ENCODE peak calls at places on chromosomes 7 and 10, in eight cellular contexts. U is Calu3, R is astrocyte of the cerebellum, W is SW480, C is fibroblast of mammary gland, K is dorsolateral prefrontal cortex, F is LoVo, H is suprapubic skin. L is an unnamed sample.

GRCh38 chr10:32938554-32939061 is 19.4 kb downstream of the ITGB1 start:
- DNase-seq in R (no peak), U (peak), C (no peak), W (no peak), F (no peak), K (peak), H (no peak), L (peak)

GRCh38 chr7:46191776-46192175 is 270.7 kb upstream of the IGFBP3 start:
- DNase-seq in C (no peak), F (no peak), H (no peak), R (peak), K (no peak), U (no peak), W (no peak), L (peak)

GRCh38 chr7:131249003-131249402 is 78.7 kb upstream of the MKLN1 start:
- DNase-seq in R (peak), U (peak), F (peak), H (peak), C (peak), W (peak), K (no peak), L (peak)

GRCh38 chr10:88239212-88239611 is 343.9 kb downstream of the RNLS start:
- DNase-seq in F (no peak), R (no peak), U (no peak), W (no peak), H (no peak), K (no peak), C (no peak), L (no peak)

GRCh38 chr10:70197235-70197952 is 27.1 kb upstream of the SAR1A start:
- DNase-seq in U (no peak), R (no peak), W (no peak), C (no peak), F (no peak), H (no peak), K (no peak), L (no peak)

GRCh38 chr7:128343554-128344430 is at the start of gene RBM28:
- DNase-seq in U (peak), F (peak), R (peak), K (peak), C (peak), H (peak), W (peak), L (peak)

GRCh38 chr7:70788276-70788675 is 343.7 kb upstream of the GALNT17 start:
- DNase-seq in K (no peak), R (no peak), H (no peak), W (no peak), U (no peak), C (no peak), F (no peak), L (peak)

GRCh38 chr7:100865372-100865911 is 1.7 kb upstream of the TRIP6 start:
- DNase-seq in U (peak), R (peak), H (no peak), W (peak), K (no peak), C (no peak), F (peak), L (no peak)

GRCh38 chr10:31741473-31741872 is 187.2 kb downstream of the ARHGAP12 start:
- DNase-seq in C (no peak), U (no peak), W (no peak), H (no peak), F (no peak), K (no peak), R (no peak), L (no peak)

GRCh38 chr7:142870575-142871259 is 14.8 kb downstream of the TRPV6 start:
- DNase-seq in F (no peak), W (no peak), R (no peak), K (no peak), C (no peak), U (no peak), H (no peak), L (no peak)

GRCh38 chr7:158950914-158951635 is 94.7 kb downstream of the DYNC2I1 start:
- DNase-seq in K (no peak), W (no peak), R (no peak), U (no peak), F (no peak), C (peak), H (no peak), L (no peak)

GRCh38 chr7:29748286-29749099 is 57.8 kb upstream of the WIPF3 start:
- DNase-seq in W (peak), F (peak), R (peak), C (peak), U (peak), H (no peak), K (no peak), L (peak)